ENCODE peak calls at places on chromosomes 6 and 20, in nine cellular contexts. E is fibroblast of mammary gland; D is stomach; H is kidney epithelial cell; Y is HCT116; Q is left ventricle myocardium inferior; I is GM23338; G is AG04450; J is CD8-positive, alpha-beta T cell. B is an unnamed sample.

GRCh38 chr6:11011787-11012234 is 32.3 kb downstream of the ELOVL2 start:
- DNase-seq in Q (no peak), Y (peak), I (peak), G (no peak), E (peak), J (no peak), H (no peak), D (peak), B (peak)

GRCh38 chr20:62063981-62064787 is 1.5 kb downstream of the TAF4 start:
- DNase-seq in J (no peak), G (no peak), Q (peak), D (peak), Y (no peak), H (no peak), E (no peak), I (peak), B (peak)

GRCh38 chr6:47146426-47147174 is 104.5 kb upstream of the ADGRF1 start:
- DNase-seq in D (no peak), Y (no peak), I (peak), G (no peak), Q (no peak), H (no peak), E (peak), J (no peak), B (peak)

GRCh38 chr6:157492249-157492648 is 111.3 kb downstream of the ZDHHC14 start:
- DNase-seq in Y (no peak), E (no peak), D (no peak), I (no peak), J (no peak), H (no peak), G (no peak), Q (no peak), B (no peak)

GRCh38 chr6:45187841-45188240 is 140.3 kb upstream of the RUNX2 start:
- DNase-seq in I (no peak), Y (no peak), D (no peak), G (peak), J (no peak), Q (no peak), H (no peak), E (peak), B (peak)

GRCh38 chr20:2261105-2261504 is 34.7 kb upstream of the TGM3 start:
- DNase-seq in Y (no peak), Q (no peak), I (no peak), D (no peak), J (no peak), H (no peak), G (no peak), E (no peak), B (no peak)

GRCh38 chr6:74534485-74535211 is 671.2 kb downstream of the COL12A1 start:
- DNase-seq in H (no peak), Q (no peak), E (peak), G (peak), Y (peak), J (no peak), I (no peak), D (no peak), B (peak)

GRCh38 chr6:113763311-113763766 is 93.8 kb upstream of the MARCKS start:
- DNase-seq in J (no peak), E (peak), I (no peak), Y (no peak), D (no peak), G (no peak), Q (no peak), H (no peak), B (no peak)

GRCh38 chr20:24963672-24964517 is 14.8 kb downstream of the CST7 start:
- DNase-seq in H (no peak), Y (no peak), Q (no peak), I (no peak), J (no peak), E (no peak), G (no peak), D (no peak), B (no peak)

GRCh38 chr6:79536615-79536968 is 638 bp downstream of the LCA5 start:
- DNase-seq in I (no peak), D (no peak), E (peak), Y (no peak), G (no peak), H (no peak), J (no peak), Q (peak), B (peak)

GRCh38 chr20:33299111-33299603 is 16.1 kb downstream of the BPIFB1 start:
- DNase-seq in I (peak), Q (peak), G (peak), D (peak), H (no peak), E (peak), J (peak), Y (peak), B (peak)

GRCh38 chr20:41436679-41437078 is 70.1 kb upstream of the EMILIN3 start:
- DNase-seq in G (peak), H (no peak), J (no peak), I (no peak), E (peak), Q (no peak), D (no peak), Y (no peak), B (peak)

GRCh38 chr6:149082320-149082719 is 235.2 kb upstream of the TAB2 start:
- DNase-seq in J (peak), E (peak), G (no peak), Y (peak), I (peak), Q (peak), H (no peak), D (peak), B (peak)

GRCh38 chr6:13538084-13538483 is 36.3 kb upstream of the SIRT5 start:
- DNase-seq in H (no peak), G (peak), I (peak), E (peak), J (no peak), Q (no peak), Y (peak), D (no peak), B (peak)

GRCh38 chr20:63977392-63978276 is 1.8 kb downstream of the SAMD10 start:
- DNase-seq in E (peak), H (no peak), I (no peak), Q (no peak), Y (no peak), D (no peak), J (no peak), G (peak), B (peak)

GRCh38 chr20:59814835-59815340 is 118.5 kb downstream of the SYCP2 start:
- DNase-seq in H (no peak), G (no peak), Y (no peak), J (no peak), D (no peak), E (no peak), I (no peak), Q (no peak), B (no peak)

GRCh38 chr20:16284385-16285100 is 288.7 kb downstream of the KIF16B start:
- DNase-seq in E (no peak), D (no peak), Y (no peak), H (no peak), G (no peak), J (no peak), Q (no peak), I (no peak), B (no peak)

GRCh38 chr6:38350882-38351281 is 288.8 kb downstream of the BTBD9 start:
- DNase-seq in E (peak), I (peak), G (peak), J (no peak), Y (no peak), Q (no peak), H (no peak), D (no peak), B (peak)

GRCh38 chr6:31525553-31525931 is 3.2 kb upstream of the MCCD1 start:
- DNase-seq in G (no peak), Q (no peak), J (no peak), I (no peak), E (no peak), H (no peak), D (no peak), Y (no peak), B (no peak)

GRCh38 chr6:118080547-118080946 is 173.5 kb downstream of the SLC35F1 start:
- DNase-seq in G (no peak), J (no peak), H (no peak), I (peak), Y (peak), Q (no peak), E (no peak), D (no peak), B (no peak)

GRCh38 chr6:73722318-73723060 is 26.5 kb downstream of the CD109 start:
- DNase-seq in J (no peak), Y (no peak), H (peak), I (no peak), Q (no peak), E (peak), D (no peak), G (peak), B (peak)

GRCh38 chr6:25360611-25361010 is 81.4 kb downstream of the CARMIL1 start:
- DNase-seq in J (no peak), Y (no peak), H (no peak), D (no peak), I (no peak), Q (no peak), E (peak), G (no peak), B (peak)

GRCh38 chr20:63873477-63873971 is 8.5 kb downstream of the TPD52L2 start:
- DNase-seq in G (peak), H (no peak), I (no peak), J (no peak), Y (no peak), Q (no peak), E (peak), D (no peak), B (peak)

GRCh38 chr6:142374965-142375733 is 73.3 kb downstream of the ADGRG6 start:
- DNase-seq in H (peak), E (peak), Y (peak), I (no peak), J (no peak), G (no peak), D (no peak), Q (no peak), B (peak)

GRCh38 chr6:144797881-144798589 is 512.9 kb downstream of the UTRN start:
- DNase-seq in Q (no peak), G (peak), E (peak), D (no peak), Y (peak), J (no peak), I (no peak), H (peak), B (peak)

GRCh38 chr6:131488780-131489179 is 84.2 kb upstream of the ARG1 start:
- DNase-seq in E (no peak), J (no peak), H (no peak), I (no peak), G (no peak), Y (no peak), D (no peak), Q (no peak), B (no peak)

GRCh38 chr6:20092071-20092566 is 120.2 kb downstream of the MBOAT1 start:
- DNase-seq in I (peak), J (no peak), Y (peak), G (peak), Q (no peak), E (peak), H (peak), D (no peak), B (peak)

GRCh38 chr6:41371461-41371991 is 36.1 kb downstream of the NCR2 start:
- DNase-seq in Y (no peak), I (peak), D (peak), J (no peak), E (peak), H (no peak), G (peak), Q (peak), B (peak)
- TF ChIP-seq CTCF in Y (no peak), I (peak), D (peak), J (no peak), E (peak), H (peak), G (peak), Q (peak), B (peak)

GRCh38 chr20:44646641-44647274 is 4.7 kb downstream of the ADA start:
- DNase-seq in Y (no peak), E (peak), D (no peak), I (no peak), Q (no peak), H (no peak), J (no peak), G (no peak), B (peak)
- H3K4me3 ChIP-seq in Y (no peak), E (no peak), D (no peak), I (no peak), Q (no peak), H (no peak), J (peak), G (no peak), B (no peak)

GRCh38 chr20:57652865-57653545 is 32.8 kb upstream of the ZBP1 start:
- DNase-seq in G (no peak), E (no peak), I (no peak), Y (no peak), J (no peak), H (no peak), D (peak), Q (no peak), B (no peak)
- TF ChIP-seq CTCF in G (no peak), E (no peak), I (no peak), Y (no peak), J (no peak), H (no peak), D (no peak), Q (no peak), B (no peak)

GRCh38 chr6:9408718-9409117 is 973.4 kb upstream of the SLC35B3 start:
- DNase-seq in E (peak), G (no peak), Q (no peak), D (no peak), J (no peak), Y (no peak), I (no peak), H (no peak), B (no peak)

GRCh38 chr6:9404351-9405146 is 969.2 kb upstream of the SLC35B3 start:
- DNase-seq in H (no peak), Q (no peak), J (no peak), D (no peak), I (no peak), E (peak), G (no peak), Y (no peak), B (peak)

GRCh38 chr6:9405369-9405768 is 970.0 kb upstream of the SLC35B3 start:
- DNase-seq in Q (no peak), Y (peak), E (peak), I (no peak), J (no peak), G (peak), D (no peak), H (peak), B (peak)

GRCh38 chr6:9409126-9409525 is 973.8 kb upstream of the SLC35B3 start:
- DNase-seq in Q (no peak), G (no peak), D (no peak), E (no peak), Y (no peak), J (no peak), H (no peak), I (no peak), B (no peak)

GRCh38 chr6:9405825-9406224 is 970.5 kb upstream of the SLC35B3 start:
- DNase-seq in G (no peak), I (no peak), J (no peak), H (no peak), D (no peak), Y (no peak), Q (no peak), E (no peak), B (no peak)
- H3K4me3 ChIP-seq in G (no peak), I (no peak), J (no peak), H (no peak), D (no peak), Y (peak), Q (no peak), E (no peak), B (no peak)

GRCh38 chr20:39399463-39399862 is 437.3 kb downstream of the DHX35 start:
- DNase-seq in D (no peak), G (no peak), I (peak), Y (no peak), H (no peak), Q (no peak), J (no peak), E (no peak), B (no peak)
- TF ChIP-seq CTCF in D (no peak), G (no peak), I (peak), Y (no peak), H (no peak), Q (no peak), J (no peak), E (no peak), B (no peak)